ENCODE peak calls at places on chromosomes 6 and 20, in four cellular contexts. J is Right ventricle myocardium superior, T is GM03348, N is NAMALWA. G is an unnamed sample.
A peak's percentile ranks its signal among the peaks of the same experiment; 100 is the strongest.

GRCh38 chr6:85594197-85594930 is 706 bp upstream of the SNX14 start:
- DNase-seq in J (no peak), T (no peak), N (peak; percentile 75), G (no peak)

GRCh38 chr6:110357696-110358535 is at the start of gene METTL24:
- DNase-seq in J (peak; percentile 46), T (peak; percentile 55), N (no peak), G (peak; percentile 54)

GRCh38 chr6:73340048-73340447 is 14.0 kb downstream of the DPPA5 start:
- DNase-seq in J (no peak), T (no peak), N (no peak), G (no peak)

GRCh38 chr6:61168878-61169277 is 1117.1 kb downstream of the KHDRBS2 start:
- DNase-seq in J (no peak), T (no peak), N (no peak), G (no peak)

GRCh38 chr6:56624046-56624727 is 18.5 kb downstream of the DST start:
- DNase-seq in J (no peak), T (no peak), N (no peak), G (no peak)

GRCh38 chr6:137309078-137309762 is 90.0 kb upstream of the IFNGR1 start:
- DNase-seq in J (peak; percentile 79), T (peak; percentile 22), N (no peak), G (peak; percentile 65)

GRCh38 chr6:138986578-138986977 is 1.5 kb downstream of the REPS1 start:
- DNase-seq in J (no peak), T (no peak), N (peak; percentile 32), G (peak; percentile 20)

GRCh38 chr6:21596379-21597242 is 3.1 kb downstream of the SOX4 start:
- DNase-seq in J (peak; percentile 66), T (peak; percentile 63), N (peak; percentile 80), G (peak; percentile 37)

GRCh38 chr20:58714340-58714922 is 21.8 kb downstream of the NPEPL1 start:
- DNase-seq in J (peak; percentile 40), T (peak; percentile 6), N (no peak), G (peak; percentile 9)

GRCh38 chr6:85405175-85405852 is 44.6 kb upstream of the NT5E start:
- DNase-seq in J (no peak), T (no peak), N (no peak), G (no peak)

GRCh38 chr20:63568986-63569949 is 4.8 kb downstream of the HELZ2 start:
- DNase-seq in J (no peak), T (no peak), N (no peak), G (no peak)

GRCh38 chr6:127776320-127776719 is 124.5 kb downstream of the THEMIS start:
- DNase-seq in J (no peak), T (no peak), N (no peak), G (no peak)

GRCh38 chr6:125507987-125508655 is 206.4 kb upstream of the HDDC2 start:
- DNase-seq in J (peak; percentile 32), T (no peak), N (peak; percentile 49), G (no peak)

GRCh38 chr20:32327087-32327681 is 30.9 kb upstream of the ASXL1 start:
- DNase-seq in J (no peak), T (no peak), N (no peak), G (no peak)

GRCh38 chr6:136669299-136669699 is 119.1 kb upstream of the MAP7 start:
- DNase-seq in J (no peak), T (peak; percentile 56), N (no peak), G (peak; percentile 53)

G was measured in AG20443.